ENCODE peak calls at places on chromosome 17, in seven cellular contexts. L, I, V, A, C, O and N are unnamed samples.

GRCh38 chr17:14341866-14342265 is 41.0 kb downstream of the HS3ST3B1 start:
- DNase-seq in L (peak), I (no peak), V (no peak), A (no peak), C (no peak), O (no peak), N (no peak)

GRCh38 chr17:77322534-77323412 is 182.0 kb downstream of the SEC14L1 start:
- DNase-seq in L (peak), I (peak), V (no peak), A (peak), C (peak), O (peak), N (peak)

GRCh38 chr17:67322039-67322787 is 44.2 kb downstream of the PSMD12 start:
- DNase-seq in L (peak), I (no peak), V (no peak), A (peak), C (peak), O (no peak), N (no peak)

GRCh38 chr17:2814499-2815341 is 18.5 kb downstream of the RAP1GAP2 start:
- DNase-seq in L (no peak), I (no peak), V (no peak), A (no peak), C (peak), O (no peak), N (no peak)

GRCh38 chr17:75854881-75855309 is 240 bp downstream of the WBP2 start:
- DNase-seq in L (no peak), I (no peak), V (no peak), A (no peak), C (no peak), O (no peak), N (no peak)

GRCh38 chr17:34118564-34118963 is 136.5 kb upstream of the CCL2 start:
- DNase-seq in L (no peak), I (no peak), V (peak), A (no peak), C (peak), O (no peak), N (no peak)

GRCh38 chr17:19418312-19418992 is 7.4 kb downstream of the RNF112 start:
- DNase-seq in L (peak), I (peak), V (no peak), A (no peak), C (peak), O (peak), N (no peak)

GRCh38 chr17:145671-146541 is 8.5 kb downstream of the SCGB1C2 start:
- DNase-seq in L (no peak), I (no peak), V (peak), A (no peak), C (no peak), O (no peak), N (no peak)

GRCh38 chr17:78897639-78897996 is 5.4 kb downstream of the CEP295NL start:
- DNase-seq in L (no peak), I (no peak), V (no peak), A (no peak), C (no peak), O (no peak), N (no peak)
- H3K23ac ChIP-seq in L (no peak), I (peak), V (no peak), A (no peak), C (no peak), O (no peak), N (no peak)

GRCh38 chr17:73879987-73880386 is 235.7 kb upstream of the SDK2 start:
- DNase-seq in L (no peak), I (no peak), V (no peak), A (no peak), C (no peak), O (no peak), N (peak)
- H3K23ac ChIP-seq in L (no peak), I (no peak), V (no peak), A (no peak), C (no peak), O (no peak), N (no peak)

GRCh38 chr17:27475981-27476895 is 20.0 kb downstream of the KSR1 start:
- DNase-seq in L (no peak), I (no peak), V (no peak), A (no peak), C (no peak), O (no peak), N (peak)
- H3K23ac ChIP-seq in L (no peak), I (no peak), V (no peak), A (no peak), C (no peak), O (no peak), N (no peak)

GRCh38 chr17:44763170-44763569 is 4.4 kb downstream of the ADAM11 start:
- DNase-seq in L (no peak), I (no peak), V (no peak), A (no peak), C (peak), O (no peak), N (no peak)
- H3K23ac ChIP-seq in L (no peak), I (no peak), V (no peak), A (no peak), C (no peak), O (no peak), N (no peak)

GRCh38 chr17:1592751-1593629 is 30.4 kb upstream of the PITPNA start:
- DNase-seq in L (no peak), I (no peak), V (no peak), A (no peak), C (no peak), O (no peak), N (no peak)

GRCh38 chr17:1590747-1591473 is 28.3 kb upstream of the PITPNA start:
- DNase-seq in L (no peak), I (no peak), V (no peak), A (no peak), C (no peak), O (no peak), N (no peak)

GRCh38 chr17:1590031-1590746 is 27.6 kb upstream of the PITPNA start:
- DNase-seq in L (peak), I (peak), V (no peak), A (no peak), C (no peak), O (peak), N (peak)

GRCh38 chr17:1591474-1592090 is 29.0 kb upstream of the PITPNA start:
- DNase-seq in L (no peak), I (no peak), V (no peak), A (no peak), C (no peak), O (no peak), N (no peak)

DNA sequence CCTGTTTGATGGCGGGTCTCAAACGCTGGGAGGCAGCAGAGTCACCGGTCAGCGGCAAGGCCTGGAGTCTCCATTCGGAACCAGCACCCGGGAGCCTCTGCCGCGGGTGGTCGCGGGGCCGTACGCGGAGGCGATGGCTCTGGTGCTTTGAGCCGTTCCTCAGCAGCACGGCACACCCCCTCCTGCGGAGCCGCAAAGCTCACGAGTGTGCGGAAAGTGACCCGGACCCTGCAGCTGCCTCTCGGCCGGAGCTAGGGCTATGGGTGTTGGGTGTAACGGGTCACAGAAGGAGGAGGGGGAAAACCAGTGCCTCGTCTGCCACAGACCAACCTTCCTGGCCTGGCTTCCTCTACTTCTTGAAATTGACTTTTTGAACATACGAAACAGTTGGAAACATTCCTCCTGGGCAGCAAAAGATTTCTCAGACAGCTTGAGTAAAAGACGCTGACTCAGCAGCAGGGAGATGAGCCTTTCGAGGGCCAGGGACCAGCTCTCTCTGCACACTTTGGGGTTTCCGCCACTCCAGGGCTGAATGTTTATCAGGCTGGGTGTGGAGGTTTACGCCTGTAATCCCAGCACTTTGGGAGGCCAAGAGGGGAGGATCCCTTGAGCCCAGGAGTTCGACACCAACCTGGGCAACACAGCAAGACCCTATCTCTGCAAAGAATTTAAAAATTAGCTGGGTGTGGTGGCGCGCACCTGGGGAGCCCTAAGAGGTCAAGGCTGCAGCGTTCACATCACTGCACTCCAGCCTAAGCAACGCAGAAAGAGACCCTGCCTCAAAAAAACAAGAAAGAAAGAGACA is 26.4 kb upstream of the PITPNA start:
- DNase-seq in L (no peak), I (no peak), V (no peak), A (no peak), C (peak), O (peak), N (peak)
- H3K23ac ChIP-seq in L (peak), I (no peak), V (no peak), A (no peak), C (no peak), O (no peak), N (no peak)

GRCh38 chr17:29090746-29091395 is 47.9 kb downstream of the PIPOX start:
- DNase-seq in L (no peak), I (no peak), V (no peak), A (no peak), C (no peak), O (no peak), N (no peak)
- H3K23ac ChIP-seq in L (no peak), I (no peak), V (no peak), A (no peak), C (no peak), O (no peak), N (no peak)

DNA sequence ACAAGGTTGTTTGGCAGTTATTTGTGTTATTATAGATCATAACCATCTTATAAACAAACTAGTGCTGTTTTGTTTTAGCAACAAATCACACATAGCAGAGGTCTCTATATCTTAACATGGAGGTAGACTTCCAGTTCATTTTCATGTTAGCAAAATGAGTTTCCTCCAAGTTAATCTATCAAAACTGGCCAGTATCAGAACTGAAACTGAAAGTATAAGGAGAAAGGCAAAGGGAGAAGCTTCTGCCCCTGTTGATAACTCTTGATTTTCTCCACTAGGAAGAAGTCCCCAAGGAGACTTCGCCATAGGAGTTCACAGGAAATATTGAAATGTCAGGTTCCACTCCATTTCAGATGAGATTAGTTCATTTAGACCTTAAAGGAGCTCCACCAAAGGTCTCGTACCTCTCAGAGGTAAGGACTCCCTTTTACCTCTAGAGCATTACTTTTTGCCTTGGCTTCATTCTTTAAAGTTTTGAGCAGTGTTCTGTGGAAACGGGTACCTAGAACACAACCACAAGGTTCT is 1.1 kb upstream of the OGFOD3 start:
- DNase-seq in L (no peak), I (no peak), V (no peak), A (no peak), C (no peak), O (peak), N (no peak)
- H3K23ac ChIP-seq in L (no peak), I (no peak), V (no peak), A (no peak), C (no peak), O (no peak), N (no peak)